ENCODE peak calls at places on chromosomes 5 and 9, in ten cellular contexts. R is mesendoderm; T is Panc1; H is AG10803; M is kidney; D is brain microvascular endothelial cell; E is foreskin fibroblast; G is naive thymus-derived CD4-positive, alpha-beta T cell; B is CD8-positive, alpha-beta T cell; N is SK-N-SH. Z is an unnamed sample.

GRCh38 chr9:130321082-130321481 is 55.5 kb downstream of the HMCN2 start:
- DNase-seq in N (peak; percentile 33), G (no peak), M (no peak), E (no peak), R (no peak), D (no peak), B (no peak), H (no peak), T (no peak), Z (no peak)

GRCh38 chr9:92715488-92716231 is 45.7 kb upstream of the IPPK start:
- DNase-seq in D (no peak), M (no peak), E (no peak), B (no peak), N (no peak), H (peak; percentile 47), R (no peak), G (no peak), T (no peak), Z (peak; percentile 93)

GRCh38 chr5:129631946-129632345 is 115.9 kb upstream of the MINAR2 start:
- DNase-seq in E (peak; percentile 16), T (no peak), G (no peak), H (no peak), R (no peak), D (peak; percentile 1), N (no peak), B (no peak), M (no peak), Z (no peak)

GRCh38 chr9:121529237-121529987 is 29.8 kb upstream of the GGTA1 start:
- DNase-seq in R (no peak), N (peak; percentile 83), M (peak; percentile 95), B (no peak), T (no peak), G (no peak), E (peak; percentile 98), D (peak; percentile 90), H (peak; percentile 99), Z (peak; percentile 99)

GRCh38 chr9:21996438-21996837 is 1.8 kb downstream of the CDKN2B-AS1 start:
- DNase-seq in R (peak; percentile 61), G (no peak), D (no peak), N (no peak), T (no peak), M (peak; percentile 34), H (no peak), E (no peak), B (no peak), Z (no peak)

GRCh38 chr5:122076023-122076422 is 2.0 kb downstream of the LOX start:
- DNase-seq in B (no peak), N (no peak), M (no peak), E (peak; percentile 62), H (peak; percentile 61), T (no peak), D (no peak), G (no peak), R (no peak), Z (peak; percentile 65)

GRCh38 chr5:122761115-122761514 is 13.8 kb upstream of the SNX2 start:
- DNase-seq in E (no peak), H (no peak), N (no peak), R (no peak), T (no peak), D (no peak), M (no peak), G (no peak), B (no peak), Z (no peak)

GRCh38 chr9:125513634-125514413 is 193.2 kb downstream of the MAPKAP1 start:
- DNase-seq in N (no peak), R (no peak), T (no peak), D (peak; percentile 57), G (no peak), B (no peak), E (peak; percentile 73), M (peak; percentile 73), H (peak; percentile 52), Z (peak; percentile 73)

GRCh38 chr9:121281614-121282291 is 13.8 kb downstream of the GSN start:
- DNase-seq in B (no peak), M (peak; percentile 95), D (no peak), T (peak; percentile 80), R (peak; percentile 71), H (peak; percentile 53), N (no peak), G (no peak), E (peak; percentile 72), Z (peak; percentile 73)

GRCh38 chr9:132644251-132644650 is 25.5 kb downstream of the DDX31 start:
- DNase-seq in T (no peak), B (no peak), M (no peak), G (no peak), R (peak; percentile 61), H (no peak), D (no peak), E (no peak), N (peak; percentile 44), Z (no peak)

GRCh38 chr9:112881366-112881765 is 9.3 kb downstream of the SLC46A2 start:
- DNase-seq in H (no peak), D (peak; percentile 72), B (no peak), E (peak; percentile 69), M (no peak), T (no peak), G (no peak), R (no peak), N (no peak), Z (peak; percentile 23)

GRCh38 chr9:89174291-89174690 is 4.3 kb downstream of the SHC3 start:
- DNase-seq in H (no peak), G (no peak), E (no peak), R (no peak), M (no peak), B (no peak), D (no peak), T (no peak), N (no peak), Z (no peak)

GRCh38 chr5:26700759-26701384 is 337.5 kb downstream of the CDH9 start:
- DNase-seq in H (no peak), E (no peak), T (peak; percentile 43), D (no peak), G (no peak), R (peak; percentile 60), M (no peak), B (no peak), N (peak; percentile 38), Z (no peak)

GRCh38 chr9:36123511-36123910 is 13.0 kb upstream of the GLIPR2 start:
- DNase-seq in G (no peak), T (no peak), N (no peak), H (no peak), D (no peak), R (no peak), B (no peak), E (no peak), M (no peak), Z (no peak)

GRCh38 chr9:116494815-116495634 is 192.1 kb upstream of the TRIM32 start:
- DNase-seq in E (no peak), D (no peak), N (no peak), T (peak; percentile 13), G (no peak), H (no peak), M (no peak), R (peak; percentile 61), B (no peak), Z (no peak)

GRCh38 chr5:95931118-95931833 is 30.4 kb downstream of the ELL2 start:
- DNase-seq in E (no peak), N (no peak), D (no peak), M (no peak), R (no peak), B (no peak), H (no peak), G (no peak), T (no peak), Z (no peak)

GRCh38 chr5:95930541-95930940 is 31.1 kb downstream of the ELL2 start:
- DNase-seq in G (no peak), E (no peak), R (no peak), M (no peak), N (no peak), H (no peak), B (no peak), D (no peak), T (no peak), Z (no peak)

GRCh38 chr5:95934207-95934804 is 27.3 kb downstream of the ELL2 start:
- DNase-seq in N (no peak), R (no peak), T (no peak), E (no peak), D (no peak), G (no peak), M (no peak), B (no peak), H (no peak), Z (no peak)

GRCh38 chr5:95935553-95936100 is 26.0 kb downstream of the ELL2 start:
- DNase-seq in N (no peak), E (no peak), D (no peak), T (no peak), B (no peak), R (no peak), G (no peak), M (no peak), H (no peak), Z (peak; percentile 32)

DNA sequence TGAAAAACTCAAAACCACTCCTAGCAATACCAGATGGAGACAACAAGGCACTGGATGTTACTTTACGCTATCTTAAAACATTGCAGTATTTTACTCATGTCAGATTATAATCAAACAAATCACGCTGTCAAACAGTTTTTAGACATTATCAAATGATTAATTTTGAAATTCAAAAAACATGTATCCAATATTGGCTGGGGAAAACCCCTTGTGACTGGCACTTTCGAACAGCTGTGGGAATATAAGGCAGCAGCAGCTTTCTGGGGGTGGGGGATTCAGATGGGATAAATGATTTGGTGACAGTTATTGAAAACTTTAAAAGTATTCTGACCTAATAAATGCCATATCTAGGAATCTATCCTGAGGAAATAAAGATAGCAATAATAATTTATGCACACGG is 28.7 kb downstream of the ELL2 start:
- DNase-seq in N (no peak), G (no peak), E (no peak), T (no peak), M (no peak), H (no peak), D (no peak), R (no peak), B (no peak), Z (no peak)
- H3K4me3 ChIP-seq in N (no peak overlapping the region), G (no peak overlapping the region), E (no peak overlapping the region), T (no peak overlapping the region), M (no peak overlapping the region), H (no peak overlapping the region), D (no peak overlapping the region), R (no peak overlapping the region), B (no peak overlapping the region), Z (no peak overlapping the region)

GRCh38 chr5:158313027-158313738 is 454.2 kb upstream of the CLINT1 start:
- DNase-seq in N (no peak), G (no peak), M (no peak), T (no peak), H (peak; percentile 50), D (no peak), B (no peak), R (peak; percentile 79), E (no peak), Z (no peak)
- H3K4me3 ChIP-seq in N (no peak overlapping the region), G (no peak overlapping the region), M (no peak overlapping the region), T (no peak overlapping the region), H (no peak overlapping the region), D (no peak overlapping the region), B (no peak overlapping the region), R (no peak overlapping the region), E (no peak overlapping the region), Z (no peak overlapping the region)

GRCh38 chr5:160423025-160423554 is 1.4 kb downstream of the PTTG1 start:
- DNase-seq in H (no peak), M (no peak), G (no peak), E (no peak), N (no peak), T (no peak), B (no peak), D (no peak), R (peak; percentile 65), Z (no peak)
- H3K4me3 ChIP-seq in H (peak overlapping the region; percentile 10), M (no peak overlapping the region), G (peak overlapping the region; percentile 6), E (peak overlapping the region; percentile 69), N (peak overlapping the region; percentile 73), T (peak overlapping the region; percentile 84), B (no peak overlapping the region), D (peak overlapping the region; percentile 74), R (no peak overlapping the region), Z (peak overlapping the region; percentile 73)

GRCh38 chr5:132497488-132497997 is 7.0 kb upstream of the IRF1 start:
- DNase-seq in B (peak; percentile 49), T (no peak), G (no peak), N (peak; percentile 31), H (peak; percentile 94), R (peak; percentile 90), M (peak; percentile 95), E (peak; percentile 97), D (peak; percentile 89), Z (peak; percentile 94)
- H3K4me3 ChIP-seq in B (peak overlapping the region; percentile 67), T (peak overlapping the region; percentile 71), G (peak overlapping the region; percentile 91), N (peak overlapping the region; percentile 69), H (peak overlapping the region; percentile 76), R (no peak overlapping the region), M (peak overlapping the region; percentile 31), E (peak overlapping the region; percentile 80), D (peak overlapping the region; percentile 65), Z (peak overlapping the region; percentile 72)

Z was measured in fibroblast of the aortic adventitia.